ENCODE peak calls at places on chromosomes 11 and 22, in five cellular contexts. W is IMR-90, E is colonic mucosa, A is NB4, T is sigmoid colon. J is an unnamed sample.

GRCh38 chr11:28799316-28799715 is 691.1 kb downstream of the METTL15 start:
- DNase-seq in T (no peak), A (no peak), E (no peak), W (no peak), J (no peak)

GRCh38 chr11:130631119-130631518 is 182.7 kb downstream of the ADAMTS15 start:
- DNase-seq in A (peak), E (no peak), W (peak), T (no peak), J (no peak)

GRCh38 chr11:208177-208916 is 839 bp downstream of the RIC8A start:
- DNase-seq in A (peak), T (peak), E (peak), W (peak), J (peak)

GRCh38 chr22:39174498-39175120 is 22.1 kb upstream of the CBX7 start:
- DNase-seq in A (peak), W (peak), T (peak), E (peak), J (no peak)

GRCh38 chr22:41917906-41918791 is 3.3 kb upstream of the SHISA8 start:
- DNase-seq in A (peak), W (peak), T (no peak), E (peak), J (peak)

GRCh38 chr11:70582886-70583641 is 184.7 kb downstream of the CTTN start:
- DNase-seq in W (no peak), T (peak), A (no peak), E (no peak), J (no peak)

GRCh38 chr11:976431-977160 is 50.9 kb downstream of the AP2A2 start:
- DNase-seq in E (no peak), A (peak), T (no peak), W (no peak), J (no peak)

GRCh38 chr11:34509336-34509902 is 4.2 kb downstream of the ELF5 start:
- DNase-seq in A (peak), E (no peak), W (no peak), T (no peak), J (no peak)

GRCh38 chr22:36377022-36377631 is 10.6 kb downstream of the MYH9 start:
- DNase-seq in T (no peak), W (no peak), E (no peak), A (peak), J (peak)

GRCh38 chr11:131671764-131672163 is 301.3 kb downstream of the NTM start:
- DNase-seq in T (peak), W (no peak), E (no peak), A (no peak), J (no peak)

GRCh38 chr22:29325356-29325755 is 9.9 kb upstream of the RASL10A start:
- DNase-seq in W (no peak), T (no peak), E (no peak), A (no peak), J (no peak)

GRCh38 chr11:87851234-87851633 is 324.0 kb downstream of the RAB38 start:
- DNase-seq in W (peak), A (no peak), T (no peak), E (no peak), J (no peak)

GRCh38 chr11:128720522-128720985 is 26.7 kb downstream of the FLI1 start:
- DNase-seq in T (no peak), W (no peak), A (peak), E (no peak), J (peak)

GRCh38 chr22:35712672-35713071 is 5.0 kb upstream of the APOL5 start:
- DNase-seq in E (no peak), W (no peak), A (peak), T (no peak), J (no peak)

GRCh38 chr11:31786996-31787685 is 24.0 kb downstream of the PAX6 start:
- DNase-seq in E (no peak), W (no peak), A (peak), T (no peak), J (no peak)

GRCh38 chr11:88174627-88175003 is 628 bp downstream of the RAB38 start:
- DNase-seq in T (peak), E (peak), W (peak), A (peak), J (peak)

GRCh38 chr11:17145972-17146371 is 61.8 kb downstream of the PIK3C2A start:
- DNase-seq in W (peak), A (no peak), T (no peak), E (no peak), J (no peak)

GRCh38 chr11:134734446-134734845 is 322.4 kb upstream of the B3GAT1 start:
- DNase-seq in T (no peak), E (no peak), W (no peak), A (no peak), J (no peak)

GRCh38 chr11:119641991-119642745 is 86.8 kb downstream of the NECTIN1 start:
- DNase-seq in W (peak), T (no peak), E (no peak), A (peak), J (no peak)

GRCh38 chr11:92224394-92225205 is at the start of gene FAT3:
- DNase-seq in E (peak), T (peak), W (peak), A (no peak), J (no peak)

GRCh38 chr11:57474017-57474750 is 13.9 kb downstream of the RTN4RL2 start:
- DNase-seq in E (no peak), A (peak), T (no peak), W (peak), J (peak)

GRCh38 chr11:9180784-9181183 is 84.4 kb downstream of the DENND5A start:
- DNase-seq in T (no peak), W (peak), A (no peak), E (no peak), J (no peak)

GRCh38 chr11:31881825-31882224 is 70.7 kb upstream of the PAX6 start:
- DNase-seq in T (no peak), W (no peak), E (no peak), A (no peak), J (no peak)

GRCh38 chr11:113274708-113275582 is 39.4 kb upstream of the TTC12 start:
- DNase-seq in W (no peak), E (no peak), T (no peak), A (peak), J (no peak)
- H3K4me3 ChIP-seq in W (no peak), E (no peak), T (no peak), A (no peak), J (no peak)

DNA sequence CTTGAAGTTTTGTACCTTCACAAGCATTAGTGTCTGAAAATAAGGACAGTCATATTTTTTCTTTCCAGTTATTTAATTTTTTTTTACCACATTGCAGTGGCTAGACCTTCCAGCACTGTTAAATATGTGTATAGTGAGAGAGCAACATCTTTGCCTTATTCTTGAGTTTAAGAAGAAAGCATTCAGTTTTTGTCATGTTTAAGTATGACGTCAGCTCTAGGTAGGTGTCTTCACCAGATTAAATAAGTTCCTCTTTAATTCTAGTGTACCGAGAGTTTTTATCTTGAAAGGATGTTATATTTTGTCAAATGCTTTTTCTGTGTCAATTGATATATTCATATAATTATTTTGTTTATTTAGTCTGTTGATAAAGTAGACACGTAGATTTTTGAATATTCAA is 258.8 kb downstream of the FAM181B start:
- DNase-seq in A (no peak), W (no peak), E (no peak), T (no peak), J (no peak)
- TF ChIP-seq CTCF in A (no peak), W (no peak), E (no peak), T (no peak), J (no peak)

DNA sequence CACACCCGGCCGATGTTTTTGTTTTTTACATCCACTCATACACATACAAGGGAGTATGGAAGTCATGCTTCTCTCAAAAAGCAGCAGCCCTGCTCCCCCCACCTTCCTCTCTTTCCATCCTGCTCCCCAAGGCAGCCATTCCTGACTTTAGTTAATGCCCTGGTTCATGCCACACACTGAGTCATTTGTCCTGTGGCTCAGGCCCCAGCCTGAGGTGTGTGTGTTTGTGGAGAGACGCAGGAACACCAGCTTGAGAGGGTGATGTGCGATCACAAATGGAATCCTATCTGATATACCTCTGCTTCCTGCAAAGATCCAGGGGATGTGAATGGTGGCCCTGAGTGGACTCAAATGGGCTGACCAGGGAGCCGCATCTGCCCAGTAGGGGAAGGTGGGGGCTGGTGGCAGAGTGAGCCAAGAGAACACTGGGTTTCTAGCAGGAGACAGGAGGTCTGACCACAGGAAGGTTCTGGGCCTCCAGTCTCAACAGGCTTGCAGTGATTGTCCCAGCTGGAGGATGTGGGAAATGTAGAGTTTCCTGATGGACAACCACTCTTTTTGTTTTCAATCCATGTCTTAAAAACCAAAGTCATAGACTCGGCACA is 86.7 kb downstream of the OSBP2 start:
- DNase-seq in W (peak), A (no peak), T (no peak), E (no peak), J (no peak)
- H3K4me3 ChIP-seq in W (no peak), A (no peak), T (no peak), E (no peak), J (no peak)

DNA sequence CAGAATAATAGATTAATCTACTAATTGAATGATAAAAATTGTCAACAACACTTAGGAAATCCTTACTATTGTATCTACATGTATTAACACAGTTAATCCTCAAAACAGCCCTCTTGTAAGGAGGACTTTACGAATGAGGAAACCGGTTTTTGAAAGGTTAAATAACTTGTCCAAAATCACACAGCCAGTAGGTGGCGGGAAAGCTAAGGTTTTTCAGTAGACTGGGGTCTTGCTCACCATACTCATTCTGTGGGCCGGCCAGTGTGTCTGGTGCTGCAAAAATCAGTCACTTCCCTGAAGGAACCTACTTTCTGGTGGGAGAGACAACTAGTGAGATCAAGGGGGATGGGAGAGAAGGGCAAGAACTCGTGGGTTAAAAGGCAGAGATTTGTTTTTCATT is 3.8 kb downstream of the DCPS start:
- DNase-seq in E (no peak), W (peak), T (no peak), A (peak), J (no peak)
- TF ChIP-seq CTCF in E (no peak), W (peak), T (no peak), A (peak), J (peak)

GRCh38 chr11:125110506-125110905 is 920 bp downstream of the TMEM218 start:
- DNase-seq in E (no peak), T (no peak), W (no peak), A (peak), J (no peak)

GRCh38 chr11:125112235-125112604 is 794 bp upstream of the TMEM218 start:
- DNase-seq in E (no peak), W (no peak), T (no peak), A (no peak), J (no peak)

GRCh38 chr11:125114518-125114917 is 3.1 kb upstream of the TMEM218 start:
- DNase-seq in T (no peak), E (no peak), W (no peak), A (peak), J (no peak)

GRCh38 chr11:125110996-125111340 is 458 bp downstream of the TMEM218 start:
- DNase-seq in W (no peak), T (no peak), E (no peak), A (no peak), J (no peak)

GRCh38 chr11:125111341-125112234 is at the start of gene TMEM218:
- DNase-seq in T (peak), W (peak), E (peak), A (peak), J (peak)
- H3K4me3 ChIP-seq in T (peak), W (peak), E (peak), A (peak), J (peak)

DNA sequence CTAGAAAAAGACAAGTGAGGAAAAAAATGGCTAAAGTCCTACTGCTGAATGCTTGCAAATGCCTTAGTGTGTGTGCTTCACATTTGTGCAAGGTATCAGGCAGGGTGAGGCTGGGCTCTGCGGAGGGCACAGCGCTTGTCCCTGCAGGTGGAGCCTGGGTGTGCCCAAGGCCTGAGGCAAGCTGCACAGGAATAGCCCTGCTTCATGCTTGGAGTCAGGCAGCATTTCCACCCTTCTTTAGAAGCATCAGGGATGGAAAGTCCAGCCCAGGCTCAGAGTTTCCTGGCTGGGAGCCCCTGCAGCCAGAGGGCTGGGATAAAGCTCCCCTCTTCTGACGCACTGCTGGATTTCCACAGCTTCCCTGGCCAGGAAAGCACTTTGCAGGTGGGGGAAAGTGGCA is 63.5 kb downstream of the GALNT18 start:
- DNase-seq in A (no peak), W (no peak), E (no peak), T (no peak), J (no peak)
- TF ChIP-seq CTCF in A (no peak), W (no peak), E (no peak), T (no peak), J (no peak)

GRCh38 chr11:125910450-125910849 is 6.1 kb downstream of the DDX25 start:
- DNase-seq in A (no peak), T (no peak), E (no peak), W (no peak), J (no peak)
- H3K4me3 ChIP-seq in A (no peak), T (no peak), E (no peak), W (no peak), J (no peak)

GRCh38 chr11:69239320-69240040 is 54.5 kb upstream of the MYEOV start:
- DNase-seq in E (peak), W (no peak), T (peak), A (no peak), J (no peak)
- TF ChIP-seq CTCF in E (no peak), W (no peak), T (no peak), A (no peak), J (no peak)

J was measured in GM06990.